ENCODE peak calls at places on chromosomes 2 and 18, in seven cellular contexts. One of them, this sample, is unnamed.

GRCh38 chr2:129802290-129802689 is 177.2 kb upstream of the RAB6C start:
- DNase-seq in adrenal gland: no peak
- DNase-seq in GM23248: no peak
- DNase-seq in heart left ventricle: no peak
- DNase-seq in fibroblast of lung: no peak
- DNase-seq in transverse colon: no peak
- DNase-seq in left lung: no peak
- DNase-seq in this sample: no peak

GRCh38 chr2:214465386-214466146 is 54.7 kb downstream of the VWC2L start:
- DNase-seq in transverse colon: no peak
- DNase-seq in heart left ventricle: no peak
- DNase-seq in GM23248: peak; percentile 71
- DNase-seq in adrenal gland: no peak
- DNase-seq in fibroblast of lung: no peak
- DNase-seq in left lung: no peak
- DNase-seq in this sample: no peak

GRCh38 chr2:218980800-218981389 is 4.1 kb downstream of the FEV start:
- DNase-seq in left lung: no peak
- DNase-seq in GM23248: peak; percentile 33
- DNase-seq in fibroblast of lung: no peak
- DNase-seq in adrenal gland: no peak
- DNase-seq in heart left ventricle: no peak
- DNase-seq in transverse colon: no peak
- DNase-seq in this sample: no peak

GRCh38 chr2:72794572-72794971 is 31.3 kb downstream of the EXOC6B start:
- DNase-seq in GM23248: peak; percentile 38
- DNase-seq in heart left ventricle: no peak
- DNase-seq in transverse colon: no peak
- DNase-seq in fibroblast of lung: no peak
- DNase-seq in left lung: no peak
- DNase-seq in adrenal gland: no peak
- DNase-seq in this sample: no peak

GRCh38 chr2:121638333-121638732 is 10.9 kb downstream of the CLASP1 start:
- DNase-seq in fibroblast of lung: peak; percentile 48
- DNase-seq in heart left ventricle: no peak
- DNase-seq in left lung: no peak
- DNase-seq in transverse colon: no peak
- DNase-seq in adrenal gland: no peak
- DNase-seq in GM23248: no peak
- DNase-seq in this sample: no peak

GRCh38 chr18:22471546-22472131 is 53.9 kb upstream of the CTAGE1 start:
- DNase-seq in heart left ventricle: peak; percentile 74
- DNase-seq in fibroblast of lung: peak; percentile 44
- DNase-seq in GM23248: peak; percentile 82
- DNase-seq in adrenal gland: peak; percentile 89
- DNase-seq in transverse colon: no peak
- DNase-seq in left lung: no peak
- DNase-seq in this sample: peak; percentile 91

GRCh38 chr2:222869252-222869560 is 8.4 kb downstream of the ACSL3 start:
- DNase-seq in heart left ventricle: no peak
- DNase-seq in left lung: no peak
- DNase-seq in GM23248: no peak
- DNase-seq in fibroblast of lung: no peak
- DNase-seq in transverse colon: no peak
- DNase-seq in adrenal gland: no peak
- DNase-seq in this sample: no peak

GRCh38 chr2:25587361-25587760 is 86.0 kb downstream of the DTNB start:
- DNase-seq in heart left ventricle: no peak
- DNase-seq in left lung: no peak
- DNase-seq in adrenal gland: no peak
- DNase-seq in transverse colon: no peak
- DNase-seq in GM23248: peak; percentile 27
- DNase-seq in fibroblast of lung: peak; percentile 42
- DNase-seq in this sample: no peak

GRCh38 chr2:232341061-232341738 is 37.4 kb upstream of the ALPP start:
- DNase-seq in fibroblast of lung: no peak
- DNase-seq in transverse colon: no peak
- DNase-seq in heart left ventricle: peak; percentile 14
- DNase-seq in GM23248: no peak
- DNase-seq in left lung: no peak
- DNase-seq in adrenal gland: no peak
- DNase-seq in this sample: peak; percentile 27

DNA sequence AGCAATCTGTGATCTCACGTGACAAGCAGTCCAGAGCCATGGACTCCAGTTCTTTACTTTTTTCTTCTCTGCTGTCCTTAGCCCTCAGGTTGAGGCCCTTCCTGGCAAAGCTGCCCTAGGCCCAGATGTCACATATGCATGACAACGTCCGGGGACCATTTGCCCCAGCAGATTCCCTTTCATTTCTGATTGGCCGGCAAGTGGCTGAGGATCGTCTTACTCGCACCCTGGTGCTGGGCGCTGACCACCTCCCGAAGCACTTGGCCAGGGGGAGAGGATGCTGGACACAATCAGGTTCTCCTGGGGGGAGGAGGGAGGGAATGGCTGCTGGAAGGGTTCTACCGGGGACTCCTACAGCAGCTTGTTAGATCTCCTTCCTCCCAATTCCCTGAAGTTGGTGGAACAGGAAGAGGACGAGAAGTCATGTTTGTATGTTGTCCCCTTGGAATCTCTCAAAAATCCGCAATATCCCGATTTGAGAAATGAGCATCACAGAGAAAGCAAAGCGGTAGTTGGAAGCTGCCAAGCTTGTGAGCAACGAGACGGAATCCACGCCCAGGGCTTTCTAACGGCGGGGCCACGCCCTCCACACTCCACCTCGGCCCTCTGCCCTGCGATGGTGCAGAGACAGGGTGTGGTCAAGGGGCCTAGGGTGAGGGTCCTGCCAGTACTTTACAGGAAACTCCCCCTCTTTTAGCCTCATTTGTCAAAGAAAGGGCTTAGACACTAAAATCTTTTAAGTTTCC is 61.8 kb upstream of the YWHAQ start:
- DNase-seq in left lung: no peak
- DNase-seq in adrenal gland: no peak
- DNase-seq in GM23248: peak; percentile 94
- DNase-seq in transverse colon: peak; percentile 33
- DNase-seq in fibroblast of lung: peak; percentile 30
- DNase-seq in heart left ventricle: peak; percentile 44
- DNase-seq in this sample: no peak
- H3K27ac ChIP-seq in left lung: no peak overlapping the region
- H3K27ac ChIP-seq in adrenal gland: no peak overlapping the region
- H3K27ac ChIP-seq in GM23248: peak overlapping the region; percentile 92
- H3K27ac ChIP-seq in transverse colon: peak overlapping the region; percentile 44
- H3K27ac ChIP-seq in fibroblast of lung: peak overlapping the region; percentile 57
- H3K27ac ChIP-seq in heart left ventricle: peak overlapping the region; percentile 84
- H3K27ac ChIP-seq in this sample: no peak overlapping the region

GRCh38 chr2:127094509-127095366 is 12.2 kb downstream of the BIN1 start:
- DNase-seq in transverse colon: peak; percentile 67
- DNase-seq in fibroblast of lung: peak; percentile 69
- DNase-seq in GM23248: peak; percentile 61
- DNase-seq in left lung: peak; percentile 78
- DNase-seq in adrenal gland: peak; percentile 94
- DNase-seq in heart left ventricle: no peak
- DNase-seq in this sample: peak; percentile 48
- H3K4me1 ChIP-seq in transverse colon: peaks cover 29% of the 10 kb centered on the region
- H3K4me1 ChIP-seq in fibroblast of lung: peaks cover 8% of the 10 kb centered on the region
- H3K4me1 ChIP-seq in GM23248: peaks cover 14% of the 10 kb centered on the region
- H3K4me1 ChIP-seq in left lung: peaks cover 9% of the 10 kb centered on the region
- H3K4me1 ChIP-seq in adrenal gland: peaks cover 61% of the 10 kb centered on the region
- H3K4me1 ChIP-seq in heart left ventricle: peaks cover 6% of the 10 kb centered on the region
- H3K4me1 ChIP-seq in this sample: peaks cover 13% of the 10 kb centered on the region

GRCh38 chr2:152520759-152521158 is 185.8 kb downstream of the FMNL2 start:
- DNase-seq in fibroblast of lung: no peak
- DNase-seq in left lung: no peak
- DNase-seq in GM23248: no peak
- DNase-seq in heart left ventricle: no peak
- DNase-seq in adrenal gland: no peak
- DNase-seq in transverse colon: no peak
- DNase-seq in this sample: peak; percentile 58

GRCh38 chr2:152523091-152523490 is 188.1 kb downstream of the FMNL2 start:
- DNase-seq in GM23248: peak; percentile 80
- DNase-seq in left lung: no peak
- DNase-seq in transverse colon: no peak
- DNase-seq in heart left ventricle: no peak
- DNase-seq in adrenal gland: no peak
- DNase-seq in fibroblast of lung: peak; percentile 77
- DNase-seq in this sample: no peak

GRCh38 chr2:152518656-152519580 is 183.9 kb downstream of the FMNL2 start:
- DNase-seq in transverse colon: no peak
- DNase-seq in left lung: no peak
- DNase-seq in adrenal gland: peak; percentile 51
- DNase-seq in GM23248: no peak
- DNase-seq in fibroblast of lung: no peak
- DNase-seq in heart left ventricle: no peak
- DNase-seq in this sample: no peak

GRCh38 chr2:152518016-152518415 is 183.0 kb downstream of the FMNL2 start:
- DNase-seq in transverse colon: no peak
- DNase-seq in fibroblast of lung: no peak
- DNase-seq in heart left ventricle: no peak
- DNase-seq in left lung: no peak
- DNase-seq in adrenal gland: no peak
- DNase-seq in GM23248: no peak
- DNase-seq in this sample: peak; percentile 95

GRCh38 chr2:152519581-152519952 is 184.6 kb downstream of the FMNL2 start:
- DNase-seq in GM23248: no peak
- DNase-seq in transverse colon: no peak
- DNase-seq in heart left ventricle: no peak
- DNase-seq in adrenal gland: no peak
- DNase-seq in left lung: no peak
- DNase-seq in fibroblast of lung: no peak
- DNase-seq in this sample: no peak
- H3K27ac ChIP-seq in GM23248: no peak overlapping the region
- H3K27ac ChIP-seq in transverse colon: no peak overlapping the region
- H3K27ac ChIP-seq in heart left ventricle: no peak overlapping the region
- H3K27ac ChIP-seq in adrenal gland: no peak overlapping the region
- H3K27ac ChIP-seq in left lung: no peak overlapping the region
- H3K27ac ChIP-seq in fibroblast of lung: no peak overlapping the region
- H3K27ac ChIP-seq in this sample: no peak overlapping the region

DNA sequence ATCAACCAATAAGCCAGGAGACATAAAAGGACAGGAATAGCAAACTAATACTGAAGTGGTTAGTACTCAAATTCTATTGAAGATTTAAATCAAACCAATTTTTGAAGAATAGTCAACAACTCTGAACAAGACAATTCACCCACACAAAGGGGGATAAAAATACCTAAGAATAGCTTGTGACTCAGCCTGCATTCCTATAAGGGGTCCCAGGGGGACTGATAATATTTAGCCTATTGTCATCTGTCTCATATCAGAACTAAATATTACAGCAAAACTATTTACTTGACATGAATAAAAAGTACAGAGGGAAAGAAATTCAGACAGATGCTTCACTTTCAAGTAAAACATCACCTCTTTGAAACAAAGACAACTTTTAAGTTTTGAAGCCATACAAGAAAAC is 7.7 kb downstream of the ITSN2 start:
- DNase-seq in fibroblast of lung: no peak
- DNase-seq in GM23248: no peak
- DNase-seq in heart left ventricle: no peak
- DNase-seq in adrenal gland: no peak
- DNase-seq in left lung: no peak
- DNase-seq in transverse colon: no peak
- DNase-seq in this sample: no peak
- H3K4me1 ChIP-seq in fibroblast of lung: no peaks in the 10 kb centered on the region
- H3K4me1 ChIP-seq in GM23248: peaks cover 6% of the 10 kb centered on the region
- H3K4me1 ChIP-seq in heart left ventricle: peaks cover 37% of the 10 kb centered on the region
- H3K4me1 ChIP-seq in adrenal gland: peaks cover 46% of the 10 kb centered on the region
- H3K4me1 ChIP-seq in left lung: peaks cover 16% of the 10 kb centered on the region
- H3K4me1 ChIP-seq in transverse colon: peaks cover 3% of the 10 kb centered on the region
- H3K4me1 ChIP-seq in this sample: peaks cover 14% of the 10 kb centered on the region

GRCh38 chr2:75643980-75644379 is 2.6 kb upstream of the MRPL19 start:
- DNase-seq in left lung: no peak
- DNase-seq in transverse colon: no peak
- DNase-seq in fibroblast of lung: no peak
- DNase-seq in heart left ventricle: no peak
- DNase-seq in adrenal gland: no peak
- DNase-seq in GM23248: no peak
- DNase-seq in this sample: no peak

GRCh38 chr2:75645643-75646042 is 940 bp upstream of the MRPL19 start:
- DNase-seq in adrenal gland: no peak
- DNase-seq in left lung: peak; percentile 44
- DNase-seq in transverse colon: no peak
- DNase-seq in GM23248: no peak
- DNase-seq in fibroblast of lung: no peak
- DNase-seq in heart left ventricle: no peak
- DNase-seq in this sample: no peak

GRCh38 chr2:75637568-75637967 is 9.0 kb upstream of the MRPL19 start:
- DNase-seq in adrenal gland: no peak
- DNase-seq in GM23248: no peak
- DNase-seq in heart left ventricle: no peak
- DNase-seq in transverse colon: no peak
- DNase-seq in left lung: no peak
- DNase-seq in fibroblast of lung: no peak
- DNase-seq in this sample: no peak

GRCh38 chr2:75641587-75641986 is 5.0 kb upstream of the MRPL19 start:
- DNase-seq in left lung: no peak
- DNase-seq in transverse colon: no peak
- DNase-seq in fibroblast of lung: no peak
- DNase-seq in GM23248: peak; percentile 34
- DNase-seq in adrenal gland: no peak
- DNase-seq in heart left ventricle: no peak
- DNase-seq in this sample: no peak

DNA sequence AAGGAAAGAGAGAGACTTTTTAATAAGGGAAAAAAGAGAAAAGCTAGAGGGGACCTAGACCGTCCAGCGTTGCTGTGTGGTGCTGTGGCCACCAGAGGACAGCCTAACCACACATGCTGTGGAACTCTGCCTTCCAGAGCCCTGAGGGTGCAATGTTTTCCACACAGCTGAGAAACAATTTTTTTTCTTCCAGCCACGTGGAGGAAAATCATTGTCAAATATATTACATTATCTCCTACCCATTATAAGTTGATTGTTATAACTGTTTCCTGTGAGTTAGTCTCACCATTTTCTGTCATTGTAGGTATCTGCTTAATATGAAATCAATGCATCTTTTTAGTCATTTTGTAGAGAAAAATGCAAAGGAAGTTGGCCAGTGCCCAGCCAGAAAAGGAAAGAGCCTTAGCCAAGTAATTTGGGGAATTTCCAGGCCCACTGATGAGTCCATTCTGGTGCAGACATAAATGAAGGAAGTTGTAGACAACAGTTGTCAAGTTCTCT is 5.9 kb upstream of the MRPL19 start:
- DNase-seq in left lung: peak; percentile 79
- DNase-seq in transverse colon: peak; percentile 53
- DNase-seq in heart left ventricle: peak; percentile 65
- DNase-seq in adrenal gland: peak; percentile 82
- DNase-seq in GM23248: peak; percentile 93
- DNase-seq in fibroblast of lung: peak; percentile 75
- DNase-seq in this sample: peak; percentile 45
- H3K27ac ChIP-seq in left lung: peak overlapping the region; percentile 40
- H3K27ac ChIP-seq in transverse colon: no peak overlapping the region
- H3K27ac ChIP-seq in heart left ventricle: peak overlapping the region; percentile 22
- H3K27ac ChIP-seq in adrenal gland: no peak overlapping the region
- H3K27ac ChIP-seq in GM23248: peak overlapping the region; percentile 67
- H3K27ac ChIP-seq in fibroblast of lung: no peak overlapping the region
- H3K27ac ChIP-seq in this sample: no peak overlapping the region

DNA sequence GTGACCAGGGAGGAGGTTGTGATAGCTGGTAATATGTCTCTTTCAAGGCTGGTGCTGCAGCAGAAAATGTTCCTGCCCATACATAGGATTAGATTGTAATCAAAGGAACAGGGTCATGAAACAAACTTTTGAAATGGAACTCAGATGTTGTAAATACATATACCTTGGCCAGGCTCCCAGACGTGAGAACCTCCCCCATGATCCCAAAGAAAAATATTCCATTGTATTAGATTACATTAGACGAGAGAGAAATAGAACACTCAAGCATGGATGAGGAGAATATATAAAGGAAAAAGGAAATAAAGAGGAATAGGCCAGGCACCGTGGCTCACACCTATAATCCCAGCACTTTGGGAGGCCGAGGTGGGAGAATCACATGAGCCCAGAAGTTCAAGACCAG is 52.6 kb downstream of the RPL37A start:
- DNase-seq in adrenal gland: no peak
- DNase-seq in GM23248: peak; percentile 65
- DNase-seq in left lung: no peak
- DNase-seq in transverse colon: peak; percentile 51
- DNase-seq in fibroblast of lung: peak; percentile 87
- DNase-seq in heart left ventricle: no peak
- DNase-seq in this sample: peak; percentile 53
- H3K4me1 ChIP-seq in adrenal gland: peaks cover 25% of the 10 kb centered on the region
- H3K4me1 ChIP-seq in GM23248: peaks cover 76% of the 10 kb centered on the region
- H3K4me1 ChIP-seq in left lung: peaks cover 5% of the 10 kb centered on the region
- H3K4me1 ChIP-seq in transverse colon: peaks cover 10% of the 10 kb centered on the region
- H3K4me1 ChIP-seq in fibroblast of lung: peaks cover 4% of the 10 kb centered on the region
- H3K4me1 ChIP-seq in heart left ventricle: peaks cover 15% of the 10 kb centered on the region
- H3K4me1 ChIP-seq in this sample: no peaks in the 10 kb centered on the region

This sample was measured in small intestine.